ENCODE peak calls at places on chromosomes 2 and 18, in eight cellular contexts. M is COR-L47; K is activated CD4-positive, alpha-beta T cell treated with anti-CD3 and anti-CD28 coated beads for 24 hours; W is islet precursor cell; T is effector CD4-positive, alpha-beta T cell; H is GM23248; D is H9; G is stimulated activated CD8-positive, alpha-beta memory T cell treated with anti-CD3 and anti-CD28 coated beads, Interleukin-7, amount 100 ng/mL, for 24 hours. A is an unnamed sample.

GRCh38 chr18:67410075-67410474 is 106.4 kb downstream of the DSEL start:
- DNase-seq in M (no peak), K (no peak), W (no peak), T (no peak), H (peak; percentile 33), D (no peak), G (no peak), A (no peak)

GRCh38 chr2:28633739-28634138 is 117.9 kb upstream of the PPP1CB start:
- DNase-seq in M (no peak), K (no peak), W (no peak), T (no peak), H (peak; percentile 92), D (no peak), G (no peak), A (no peak)

GRCh38 chr2:190413421-190413820 is 5.3 kb downstream of the MFSD6 start:
- DNase-seq in M (no peak), K (no peak), W (no peak), T (no peak), H (no peak), D (no peak), G (no peak), A (no peak)

GRCh38 chr2:75680402-75680801 is 30.3 kb downstream of the GCFC2 start:
- DNase-seq in M (no peak), K (no peak), W (no peak), T (no peak), H (no peak), D (no peak), G (no peak), A (no peak)

GRCh38 chr18:63322908-63323634 is 3.5 kb upstream of the BCL2 start:
- DNase-seq in M (peak; percentile 77), K (no peak), W (peak; percentile 75), T (peak; percentile 58), H (peak; percentile 84), D (peak; percentile 42), G (no peak), A (no peak)

GRCh38 chr2:18566145-18566544 is 5.7 kb upstream of the RDH14 start:
- DNase-seq in M (no peak), K (no peak), W (no peak), T (no peak), H (no peak), D (no peak), G (no peak), A (no peak)

GRCh38 chr18:59881728-59882685 is 17.8 kb upstream of the PMAIP1 start:
- DNase-seq in M (peak; percentile 35), K (no peak), W (no peak), T (no peak), H (peak; percentile 60), D (no peak), G (no peak), A (no peak)

GRCh38 chr2:206267567-206267966 is 6.9 kb upstream of the ZDBF2 start:
- DNase-seq in M (no peak), K (no peak), W (no peak), T (no peak), H (no peak), D (peak; percentile 60), G (no peak), A (no peak)

GRCh38 chr2:41434991-41435390 is 612.8 kb upstream of the PKDCC start:
- DNase-seq in M (no peak), K (no peak), W (no peak), T (no peak), H (no peak), D (no peak), G (no peak), A (no peak)

GRCh38 chr18:35010983-35011382 is 30.2 kb upstream of the MAPRE2 start:
- DNase-seq in M (no peak), K (no peak), W (no peak), T (no peak), H (no peak), D (no peak), G (no peak), A (no peak)

GRCh38 chr2:167181134-167181533 is 292.9 kb downstream of the XIRP2 start:
- DNase-seq in M (no peak), K (no peak), W (no peak), T (no peak), H (peak; percentile 87), D (no peak), G (no peak), A (no peak)

GRCh38 chr2:235005603-235006259 is 53.9 kb downstream of the SH3BP4 start:
- DNase-seq in M (no peak), K (no peak), W (peak; percentile 95), T (no peak), H (peak; percentile 42), D (peak; percentile 86), G (no peak), A (peak; percentile 49)

GRCh38 chr2:108323619-108324018 is 34.9 kb downstream of the SULT1C2 start:
- DNase-seq in M (no peak), K (no peak), W (no peak), T (no peak), H (peak; percentile 64), D (no peak), G (no peak), A (no peak)

GRCh38 chr2:118761791-118762190 is 85.7 kb downstream of the EN1 start:
- DNase-seq in M (no peak), K (no peak), W (no peak), T (no peak), H (no peak), D (no peak), G (no peak), A (no peak)

GRCh38 chr2:47029737-47030524 is 114.3 kb upstream of the MCFD2 start:
- DNase-seq in M (peak; percentile 21), K (no peak), W (no peak), T (no peak), H (peak; percentile 65), D (no peak), G (no peak), A (no peak)

GRCh38 chr18:68448736-68449135 is 266.2 kb downstream of the TMX3 start:
- DNase-seq in M (no peak), K (no peak), W (no peak), T (no peak), H (peak; percentile 82), D (no peak), G (no peak), A (no peak)

GRCh38 chr18:76412010-76412817 is 82.8 kb downstream of the ZNF516 start:
- DNase-seq in M (no peak), K (no peak), W (peak; percentile 51), T (no peak), H (peak; percentile 73), D (peak; percentile 27), G (no peak), A (no peak)

GRCh38 chr2:96116879-96117533 is 635 bp upstream of the ADRA2B start:
- DNase-seq in M (peak; percentile 19), K (no peak), W (peak; percentile 77), T (peak; percentile 43), H (peak; percentile 73), D (peak; percentile 62), G (no peak), A (no peak)

GRCh38 chr2:60366178-60366577 is 187.3 kb downstream of the BCL11A start:
- DNase-seq in M (no peak), K (no peak), W (peak; percentile 44), T (no peak), H (no peak), D (peak; percentile 19), G (no peak), A (no peak)

GRCh38 chr2:26584656-26585055 is 56.5 kb downstream of the CIB4 start:
- DNase-seq in M (no peak), K (no peak), W (no peak), T (no peak), H (no peak), D (peak; percentile 14), G (no peak), A (no peak)

GRCh38 chr18:13483316-13484270 is 242.8 kb downstream of the FAM210A start:
- DNase-seq in M (no peak), K (no peak), W (no peak), T (no peak), H (no peak), D (no peak), G (no peak), A (no peak)

GRCh38 chr2:100624536-100624935 is 61.7 kb downstream of the PDCL3 start:
- DNase-seq in M (no peak), K (no peak), W (peak; percentile 33), T (no peak), H (no peak), D (no peak), G (no peak), A (no peak)

GRCh38 chr2:164535280-164536025 is 85.8 kb downstream of the GRB14 start:
- DNase-seq in M (no peak), K (no peak), W (no peak), T (no peak), H (no peak), D (no peak), G (no peak), A (no peak)

GRCh38 chr2:43083710-43084698 is 142.4 kb downstream of the ZFP36L2 start:
- DNase-seq in M (no peak), K (no peak), W (peak; percentile 96), T (no peak), H (peak; percentile 78), D (peak; percentile 45), G (no peak), A (no peak)

GRCh38 chr18:79552140-79552631 is 127.4 kb upstream of the CTDP1 start:
- DNase-seq in M (no peak), K (no peak), W (peak; percentile 48), T (no peak), H (no peak), D (no peak), G (no peak), A (no peak)

GRCh38 chr18:69635482-69635881 is 234.8 kb downstream of the DOK6 start:
- DNase-seq in M (no peak), K (no peak), W (no peak), T (no peak), H (no peak), D (no peak), G (no peak), A (no peak)

GRCh38 chr18:811192-812122 is 585 bp downstream of the YES1 start:
- DNase-seq in M (no peak), K (no peak), W (peak; percentile 82), T (no peak), H (peak; percentile 70), D (peak; percentile 57), G (peak; percentile 6), A (no peak)

GRCh38 chr2:33264766-33265165 is 211.7 kb upstream of the RASGRP3 start:
- DNase-seq in M (no peak), K (no peak), W (peak; percentile 67), T (no peak), H (peak; percentile 7), D (no peak), G (no peak), A (no peak)

GRCh38 chr2:196166876-196167275 is 4.5 kb downstream of the STK17B start:
- DNase-seq in M (no peak), K (no peak), W (no peak), T (peak; percentile 25), H (peak; percentile 48), D (no peak), G (no peak), A (no peak)

GRCh38 chr18:76545433-76546281 is 50.6 kb upstream of the ZNF516 start:
- DNase-seq in M (no peak), K (no peak), W (no peak), T (no peak), H (no peak), D (no peak), G (no peak), A (no peak)

GRCh38 chr2:71935291-71935848 is 212.3 kb downstream of the CYP26B1 start:
- DNase-seq in M (no peak), K (no peak), W (peak; percentile 51), T (no peak), H (peak; percentile 98), D (peak; percentile 20), G (no peak), A (peak; percentile 23)

GRCh38 chr2:42928161-42928691 is 135.8 kb upstream of the HAAO start:
- DNase-seq in M (peak; percentile 91), K (no peak), W (no peak), T (no peak), H (no peak), D (no peak), G (no peak), A (no peak)

GRCh38 chr2:228901531-228901930 is 369.6 kb downstream of the PID1 start:
- DNase-seq in M (no peak), K (no peak), W (no peak), T (no peak), H (no peak), D (no peak), G (no peak), A (no peak)

GRCh38 chr2:25340340-25340886 is 1.3 kb downstream of the DNMT3A start:
- DNase-seq in M (peak; percentile 73), K (no peak), W (no peak), T (no peak), H (peak; percentile 49), D (no peak), G (no peak), A (peak; percentile 52)

A was measured in H1.